ENCODE peak calls at places on chromosomes 1 and 21, in seven cellular contexts. One of them, this sample, is unnamed.
A peak's percentile ranks its signal among the peaks of the same experiment; 100 is the strongest.

GRCh38 chr1:74964508-74964907 is 169.7 kb upstream of the LHX8 start:
- DNase-seq in spleen: no peak
- DNase-seq in A549: no peak
- DNase-seq in CD4-positive, alpha-beta memory T cell: no peak
- DNase-seq in pancreas: peak; percentile 37
- DNase-seq in heart right ventricle: no peak
- DNase-seq in CD8-positive, alpha-beta T cell: no peak
- DNase-seq in this sample: no peak

GRCh38 chr1:6502000-6502891 is 10.8 kb upstream of the PLEKHG5 start:
- DNase-seq in spleen: peak; percentile 89
- DNase-seq in A549: no peak
- DNase-seq in CD4-positive, alpha-beta memory T cell: no peak
- DNase-seq in pancreas: no peak
- DNase-seq in heart right ventricle: peak; percentile 87
- DNase-seq in CD8-positive, alpha-beta T cell: no peak
- DNase-seq in this sample: no peak

GRCh38 chr1:25737151-25737550 is 62.8 kb upstream of the SELENON start:
- DNase-seq in spleen: peak; percentile 82
- DNase-seq in A549: no peak
- DNase-seq in CD4-positive, alpha-beta memory T cell: no peak
- DNase-seq in pancreas: no peak
- DNase-seq in heart right ventricle: peak; percentile 19
- DNase-seq in CD8-positive, alpha-beta T cell: no peak
- DNase-seq in this sample: no peak

GRCh38 chr1:231202125-231202633 is 38.8 kb upstream of the GNPAT start:
- DNase-seq in spleen: peak; percentile 5
- DNase-seq in A549: no peak
- DNase-seq in CD4-positive, alpha-beta memory T cell: no peak
- DNase-seq in pancreas: no peak
- DNase-seq in heart right ventricle: no peak
- DNase-seq in CD8-positive, alpha-beta T cell: no peak
- DNase-seq in this sample: no peak

GRCh38 chr21:45557611-45558043 is 15.4 kb upstream of the SLC19A1 start:
- DNase-seq in spleen: peak; percentile 74
- DNase-seq in A549: no peak
- DNase-seq in CD4-positive, alpha-beta memory T cell: no peak
- DNase-seq in pancreas: no peak
- DNase-seq in heart right ventricle: no peak
- DNase-seq in CD8-positive, alpha-beta T cell: no peak
- DNase-seq in this sample: no peak

GRCh38 chr1:184101571-184101970 is 50.0 kb downstream of the TSEN15 start:
- DNase-seq in spleen: no peak
- DNase-seq in A549: no peak
- DNase-seq in CD4-positive, alpha-beta memory T cell: no peak
- DNase-seq in pancreas: no peak
- DNase-seq in heart right ventricle: no peak
- DNase-seq in CD8-positive, alpha-beta T cell: no peak
- DNase-seq in this sample: no peak

GRCh38 chr1:92301021-92301420 is 2.2 kb downstream of the RPAP2 start:
- DNase-seq in spleen: no peak
- DNase-seq in A549: no peak
- DNase-seq in CD4-positive, alpha-beta memory T cell: no peak
- DNase-seq in pancreas: no peak
- DNase-seq in heart right ventricle: no peak
- DNase-seq in CD8-positive, alpha-beta T cell: no peak
- DNase-seq in this sample: no peak

GRCh38 chr1:241648159-241648558 is 3.9 kb upstream of the WDR64 start:
- DNase-seq in spleen: no peak
- DNase-seq in A549: no peak
- DNase-seq in CD4-positive, alpha-beta memory T cell: no peak
- DNase-seq in pancreas: no peak
- DNase-seq in heart right ventricle: no peak
- DNase-seq in CD8-positive, alpha-beta T cell: no peak
- DNase-seq in this sample: no peak

GRCh38 chr1:10724511-10724910 is 71.9 kb downstream of the CASZ1 start:
- DNase-seq in spleen: no peak
- DNase-seq in A549: no peak
- DNase-seq in CD4-positive, alpha-beta memory T cell: no peak
- DNase-seq in pancreas: no peak
- DNase-seq in heart right ventricle: no peak
- DNase-seq in CD8-positive, alpha-beta T cell: no peak
- DNase-seq in this sample: no peak

GRCh38 chr1:217048104-217048707 is 325.0 kb upstream of the ESRRG start:
- DNase-seq in spleen: no peak
- DNase-seq in A549: peak; percentile 27
- DNase-seq in CD4-positive, alpha-beta memory T cell: no peak
- DNase-seq in pancreas: no peak
- DNase-seq in heart right ventricle: no peak
- DNase-seq in CD8-positive, alpha-beta T cell: no peak
- DNase-seq in this sample: no peak

GRCh38 chr21:15209224-15209623 is 144.4 kb upstream of the NRIP1 start:
- DNase-seq in spleen: no peak
- DNase-seq in A549: no peak
- DNase-seq in CD4-positive, alpha-beta memory T cell: no peak
- DNase-seq in pancreas: no peak
- DNase-seq in heart right ventricle: no peak
- DNase-seq in CD8-positive, alpha-beta T cell: no peak
- DNase-seq in this sample: no peak

DNA sequence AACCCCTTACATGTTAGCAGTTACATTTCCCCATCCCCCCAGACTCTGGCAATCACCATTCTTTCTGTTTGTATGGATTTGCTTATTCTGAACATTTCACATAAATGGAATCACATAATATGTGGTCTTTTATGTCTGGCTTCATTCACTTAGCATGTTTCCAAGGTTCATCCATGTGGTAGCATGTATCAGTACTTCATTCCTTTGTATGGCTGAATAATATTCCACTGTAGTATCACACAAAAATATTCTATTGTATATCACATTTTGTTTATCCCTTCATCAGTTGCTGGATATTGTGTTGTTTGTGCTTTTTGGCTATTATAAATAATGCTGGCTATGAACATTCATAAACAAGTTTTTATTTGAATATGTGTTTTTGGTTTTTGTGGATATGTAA is 22.2 kb downstream of the EPB41 start:
- DNase-seq in spleen: no peak
- DNase-seq in A549: no peak
- DNase-seq in CD4-positive, alpha-beta memory T cell: no peak
- DNase-seq in pancreas: no peak
- DNase-seq in heart right ventricle: no peak
- DNase-seq in CD8-positive, alpha-beta T cell: no peak
- DNase-seq in this sample: no peak
- H3K4me1 ChIP-seq in spleen: peaks cover 18% of the 10 kb centered on the region
- H3K4me1 ChIP-seq in A549: no peaks in the 10 kb centered on the region
- H3K4me1 ChIP-seq in CD4-positive, alpha-beta memory T cell: peaks cover 92% of the 10 kb centered on the region
- H3K4me1 ChIP-seq in pancreas: no peaks in the 10 kb centered on the region
- H3K4me1 ChIP-seq in heart right ventricle: no peaks in the 10 kb centered on the region
- H3K4me1 ChIP-seq in CD8-positive, alpha-beta T cell: peaks cover 76% of the 10 kb centered on the region
- H3K4me1 ChIP-seq in this sample: peaks cover 80% of the 10 kb centered on the region

GRCh38 chr1:205343431-205344009 is 13.2 kb downstream of the KLHDC8A start:
- DNase-seq in spleen: peak; percentile 79
- DNase-seq in A549: peak; percentile 69
- DNase-seq in CD4-positive, alpha-beta memory T cell: no peak
- DNase-seq in pancreas: peak; percentile 56
- DNase-seq in heart right ventricle: no peak
- DNase-seq in CD8-positive, alpha-beta T cell: peak; percentile 24
- DNase-seq in this sample: no peak
- H3K4me3 ChIP-seq in spleen: peak overlapping the region; percentile 39
- H3K4me3 ChIP-seq in A549: peak overlapping the region; percentile 66
- H3K4me3 ChIP-seq in CD4-positive, alpha-beta memory T cell: no peak overlapping the region
- H3K4me3 ChIP-seq in pancreas: no peak overlapping the region
- H3K4me3 ChIP-seq in heart right ventricle: peak overlapping the region; percentile 30
- H3K4me3 ChIP-seq in CD8-positive, alpha-beta T cell: peak overlapping the region; percentile 37
- H3K4me3 ChIP-seq in this sample: no peak overlapping the region

DNA sequence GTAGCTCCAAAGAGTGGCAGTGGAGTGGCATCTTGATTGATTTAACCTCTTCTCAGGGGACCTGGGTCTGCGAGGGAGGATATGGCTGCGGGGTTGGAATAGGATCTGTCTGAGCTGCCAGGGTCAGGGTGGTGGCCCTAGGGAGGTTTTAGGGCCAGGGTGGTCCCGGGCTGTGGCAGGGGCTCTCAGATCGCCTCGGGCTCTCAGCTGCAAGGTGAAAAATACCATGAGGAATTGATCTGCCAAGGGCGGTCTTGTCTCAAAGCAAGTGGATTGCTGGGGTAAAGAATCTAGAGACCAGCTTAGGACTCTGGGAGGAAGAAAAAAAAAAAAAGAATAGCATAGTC is 3.7 kb downstream of the SIM2 start:
- DNase-seq in spleen: no peak
- DNase-seq in A549: no peak
- DNase-seq in CD4-positive, alpha-beta memory T cell: no peak
- DNase-seq in pancreas: no peak
- DNase-seq in heart right ventricle: no peak
- DNase-seq in CD8-positive, alpha-beta T cell: no peak
- DNase-seq in this sample: no peak
- H3K4me1 ChIP-seq in spleen: peaks cover 77% of the 10 kb centered on the region
- H3K4me1 ChIP-seq in A549: peaks cover 24% of the 10 kb centered on the region
- H3K4me1 ChIP-seq in CD4-positive, alpha-beta memory T cell: peaks cover 36% of the 10 kb centered on the region
- H3K4me1 ChIP-seq in pancreas: no peaks in the 10 kb centered on the region
- H3K4me1 ChIP-seq in heart right ventricle: peaks cover 56% of the 10 kb centered on the region
- H3K4me1 ChIP-seq in CD8-positive, alpha-beta T cell: peaks cover 66% of the 10 kb centered on the region
- H3K4me1 ChIP-seq in this sample: peaks cover 9% of the 10 kb centered on the region

GRCh38 chr1:248802454-248802853 is 23.3 kb downstream of the SH3BP5L start:
- DNase-seq in spleen: peak; percentile 22
- DNase-seq in A549: no peak
- DNase-seq in CD4-positive, alpha-beta memory T cell: no peak
- DNase-seq in pancreas: no peak
- DNase-seq in heart right ventricle: no peak
- DNase-seq in CD8-positive, alpha-beta T cell: no peak
- DNase-seq in this sample: no peak

GRCh38 chr1:248808876-248809275 is 16.8 kb downstream of the SH3BP5L start:
- DNase-seq in spleen: no peak
- DNase-seq in A549: no peak
- DNase-seq in CD4-positive, alpha-beta memory T cell: no peak
- DNase-seq in pancreas: no peak
- DNase-seq in heart right ventricle: no peak
- DNase-seq in CD8-positive, alpha-beta T cell: no peak
- DNase-seq in this sample: no peak

GRCh38 chr1:248805905-248806304 is 19.8 kb downstream of the SH3BP5L start:
- DNase-seq in spleen: peak; percentile 24
- DNase-seq in A549: no peak
- DNase-seq in CD4-positive, alpha-beta memory T cell: no peak
- DNase-seq in pancreas: no peak
- DNase-seq in heart right ventricle: no peak
- DNase-seq in CD8-positive, alpha-beta T cell: no peak
- DNase-seq in this sample: no peak

GRCh38 chr1:248807067-248807737 is 18.5 kb downstream of the SH3BP5L start:
- DNase-seq in spleen: peak; percentile 91
- DNase-seq in A549: peak; percentile 55
- DNase-seq in CD4-positive, alpha-beta memory T cell: peak; percentile 42
- DNase-seq in pancreas: peak; percentile 59
- DNase-seq in heart right ventricle: peak; percentile 44
- DNase-seq in CD8-positive, alpha-beta T cell: peak; percentile 50
- DNase-seq in this sample: peak; percentile 11

GRCh38 chr1:248804771-248805681 is 20.7 kb downstream of the SH3BP5L start:
- DNase-seq in spleen: peak; percentile 80
- DNase-seq in A549: no peak
- DNase-seq in CD4-positive, alpha-beta memory T cell: no peak
- DNase-seq in pancreas: no peak
- DNase-seq in heart right ventricle: no peak
- DNase-seq in CD8-positive, alpha-beta T cell: no peak
- DNase-seq in this sample: no peak
- H3K4me3 ChIP-seq in spleen: peak overlapping the region; percentile 22
- H3K4me3 ChIP-seq in A549: no peak overlapping the region
- H3K4me3 ChIP-seq in CD4-positive, alpha-beta memory T cell: no peak overlapping the region
- H3K4me3 ChIP-seq in pancreas: no peak overlapping the region
- H3K4me3 ChIP-seq in heart right ventricle: peak overlapping the region; percentile 18
- H3K4me3 ChIP-seq in CD8-positive, alpha-beta T cell: no peak overlapping the region
- H3K4me3 ChIP-seq in this sample: no peak overlapping the region

GRCh38 chr1:202292773-202293172 is 49.0 kb downstream of the UBE2T start:
- DNase-seq in spleen: no peak
- DNase-seq in A549: no peak
- DNase-seq in CD4-positive, alpha-beta memory T cell: no peak
- DNase-seq in pancreas: no peak
- DNase-seq in heart right ventricle: no peak
- DNase-seq in CD8-positive, alpha-beta T cell: no peak
- DNase-seq in this sample: no peak
- H3K4me1 ChIP-seq in spleen: peaks cover 14% of the 10 kb centered on the region
- H3K4me1 ChIP-seq in A549: peaks cover 22% of the 10 kb centered on the region
- H3K4me1 ChIP-seq in CD4-positive, alpha-beta memory T cell: peaks cover 20% of the 10 kb centered on the region
- H3K4me1 ChIP-seq in pancreas: no peaks in the 10 kb centered on the region
- H3K4me1 ChIP-seq in heart right ventricle: peaks cover 4% of the 10 kb centered on the region
- H3K4me1 ChIP-seq in CD8-positive, alpha-beta T cell: peaks cover 17% of the 10 kb centered on the region
- H3K4me1 ChIP-seq in this sample: peaks cover 26% of the 10 kb centered on the region

This sample was measured in CD4-positive, CD25-positive, alpha-beta regulatory T cell.